ENCODE peak calls at places on chromosome 4, in six cellular contexts. K, G, M, O, V and P are unnamed samples.
A peak's percentile ranks its signal among the peaks of the same experiment; 100 is the strongest.

GRCh38 chr4:2073808-2074481 is 14.8 kb downstream of the NAT8L start:
- DNase-seq in O (no peak), V (no peak), M (no peak), G (no peak), K (no peak), P (no peak)

GRCh38 chr4:25632135-25632534 is 23.5 kb upstream of the SLC34A2 start:
- DNase-seq in M (no peak), G (no peak), O (no peak), V (no peak), K (no peak), P (no peak)

GRCh38 chr4:56372774-56373173 is 14.5 kb downstream of the AASDH start:
- DNase-seq in G (no peak), K (no peak), V (no peak), O (peak; percentile 41), M (no peak), P (no peak)

GRCh38 chr4:140330311-140330900 is 43.0 kb upstream of the SCOC start:
- DNase-seq in V (peak; percentile 41), G (no peak), K (no peak), O (peak; percentile 70), M (no peak), P (no peak)

GRCh38 chr4:38688676-38689355 is 24.8 kb downstream of the KLF3 start:
- DNase-seq in O (no peak), M (no peak), V (no peak), K (no peak), G (no peak), P (no peak)

GRCh38 chr4:173958445-173958844 is 325.0 kb downstream of the FBXO8 start:
- DNase-seq in V (no peak), O (peak; percentile 42), G (no peak), K (no peak), M (no peak), P (no peak)

GRCh38 chr4:138405934-138406567 is 163.9 kb upstream of the SLC7A11 start:
- DNase-seq in O (peak; percentile 77), M (no peak), K (no peak), G (no peak), V (no peak), P (no peak)

GRCh38 chr4:70714061-70714468 is 7.7 kb upstream of the RUFY3 start:
- DNase-seq in G (no peak), K (no peak), V (no peak), O (peak; percentile 21), M (no peak), P (no peak)

GRCh38 chr4:88908003-88908402 is 149.0 kb downstream of the FAM13A start:
- DNase-seq in V (no peak), G (no peak), O (no peak), K (no peak), M (no peak), P (no peak)

GRCh38 chr4:133154725-133155124 is 5.6 kb downstream of the PCDH10 start:
- DNase-seq in M (no peak), G (no peak), K (no peak), O (peak; percentile 79), V (no peak), P (no peak)

GRCh38 chr4:88610771-88611170 is 18.5 kb downstream of the HERC3 start:
- DNase-seq in K (no peak), V (no peak), G (no peak), O (peak; percentile 52), M (no peak), P (no peak)

GRCh38 chr4:102760645-102761477 is at the start of gene MANBA:
- DNase-seq in M (peak; percentile 82), O (peak; percentile 71), V (no peak), K (peak; percentile 63), G (peak; percentile 70), P (peak; percentile 22)

GRCh38 chr4:41472098-41472497 is 65.9 kb upstream of the LIMCH1 start:
- DNase-seq in O (no peak), V (no peak), M (no peak), G (no peak), K (no peak), P (no peak)

GRCh38 chr4:74840931-74841330 is 46.6 kb upstream of the BTC start:
- DNase-seq in O (peak; percentile 8), K (no peak), G (no peak), V (no peak), M (no peak), P (no peak)

GRCh38 chr4:1593038-1593417 is 91.1 kb downstream of the FAM53A start:
- DNase-seq in K (no peak), G (no peak), V (no peak), M (no peak), O (no peak), P (no peak)

GRCh38 chr4:6939761-6940743 is 30.4 kb downstream of the TBC1D14 start:
- DNase-seq in M (no peak), V (no peak), O (no peak), K (no peak), G (no peak), P (no peak)